ENCODE peak calls at places on chromosomes 4 and X, in seven cellular contexts. W, D, F, O, L, I and A are unnamed samples.

GRCh38 chr4:76155979-76156378 is 7.8 kb upstream of the NUP54 start:
- DNase-seq in L (no peak), F (no peak), O (no peak), W (no peak), I (no peak), D (no peak), A (no peak)

GRCh38 chr4:85514783-85515182 is 39.8 kb downstream of the ARHGAP24 start:
- DNase-seq in L (no peak), O (no peak), I (no peak), D (no peak), F (no peak), W (no peak), A (no peak)

GRCh38 chrX:105063743-105064142 is 156.8 kb downstream of the TEX13A start:
- DNase-seq in D (no peak), F (no peak), I (no peak), O (no peak), W (no peak), L (no peak), A (no peak)

GRCh38 chr4:149972407-149972806 is 105.8 kb upstream of the DCLK2 start:
- DNase-seq in D (no peak), L (no peak), O (no peak), I (no peak), F (no peak), W (no peak), A (no peak)

GRCh38 chrX:28693101-28693500 is 105.9 kb downstream of the IL1RAPL1 start:
- DNase-seq in F (no peak), D (no peak), I (no peak), O (no peak), W (no peak), L (no peak), A (no peak)

GRCh38 chr4:163959932-163960331 is 465.4 kb downstream of the TMA16 start:
- DNase-seq in D (no peak), F (no peak), O (no peak), L (no peak), W (no peak), I (no peak), A (no peak)

GRCh38 chrX:38627683-38628082 is 66.3 kb downstream of the TSPAN7 start:
- DNase-seq in W (no peak), F (no peak), I (no peak), O (no peak), D (peak; percentile 7), L (no peak), A (no peak)

GRCh38 chrX:135740683-135741149 is 27.3 kb downstream of the CT45A3 start:
- DNase-seq in O (peak; percentile 6), F (peak; percentile 51), W (no peak), L (no peak), I (no peak), D (peak; percentile 25), A (peak; percentile 77)

GRCh38 chrX:150360331-150360730 is 2.8 kb upstream of the MAMLD1 start:
- DNase-seq in F (no peak), I (no peak), O (no peak), L (no peak), D (no peak), W (no peak), A (no peak)

GRCh38 chr4:153223935-153224334 is 19.7 kb downstream of the TRIM2 start:
- DNase-seq in I (no peak), L (no peak), W (no peak), O (peak; percentile 44), F (no peak), D (no peak), A (no peak)

GRCh38 chr4:87716350-87717041 is 66.4 kb downstream of the DMP1 start:
- DNase-seq in L (no peak), W (peak; percentile 76), O (no peak), F (no peak), I (no peak), D (no peak), A (peak; percentile 56)

GRCh38 chr4:66609014-66609413 is 936.3 kb downstream of the CENPC start:
- DNase-seq in D (no peak), L (no peak), I (no peak), F (no peak), O (no peak), W (no peak), A (no peak)

GRCh38 chr4:3879681-3880594 is 113.8 kb downstream of the ADRA2C start:
- DNase-seq in O (peak; percentile 18), D (peak; percentile 7), F (no peak), I (no peak), L (no peak), W (no peak), A (no peak)

GRCh38 chr4:165294907-165295306 is 32.6 kb upstream of the MSMO1 start:
- DNase-seq in I (no peak), F (no peak), D (peak; percentile 19), W (no peak), O (no peak), L (no peak), A (no peak)

GRCh38 chrX:134144231-134144630 is 92.8 kb upstream of the CCDC160 start:
- DNase-seq in I (no peak), O (no peak), L (no peak), F (no peak), W (no peak), D (peak; percentile 5), A (no peak)

GRCh38 chr4:140903522-140903928 is 147.3 kb upstream of the TBC1D9 start:
- DNase-seq in I (no peak), D (no peak), W (no peak), L (no peak), F (no peak), O (no peak), A (no peak)

GRCh38 chr4:169619518-169619957 is 840 bp upstream of the CLCN3 start:
- DNase-seq in F (no peak), O (no peak), I (no peak), L (peak; percentile 39), W (no peak), D (peak; percentile 71), A (no peak)

GRCh38 chr4:52954771-52955170 is 92.7 kb downstream of the RASL11B start:
- DNase-seq in D (no peak), W (no peak), I (no peak), F (no peak), O (no peak), L (no peak), A (no peak)

GRCh38 chr4:14967982-14968381 is 34.3 kb upstream of the CPEB2 start:
- DNase-seq in L (no peak), W (no peak), I (no peak), D (no peak), O (no peak), F (no peak), A (no peak)

GRCh38 chr4:182521006-182521405 is 277.8 kb downstream of the TENM3 start:
- DNase-seq in I (no peak), D (no peak), L (no peak), F (no peak), O (no peak), W (no peak), A (no peak)

GRCh38 chrX:86806786-86807185 is 658.5 kb downstream of the DACH2 start:
- DNase-seq in L (no peak), O (no peak), D (no peak), W (no peak), F (no peak), I (no peak), A (peak; percentile 0)

GRCh38 chr4:72418458-72418857 is 150.6 kb downstream of the ADAMTS3 start:
- DNase-seq in I (peak; percentile 65), D (no peak), W (peak; percentile 73), O (no peak), L (peak; percentile 5), F (no peak), A (no peak)

GRCh38 chr4:48490012-48490679 is at the start of gene ZAR1:
- DNase-seq in O (no peak), D (peak; percentile 29), F (no peak), L (no peak), I (no peak), W (no peak), A (no peak)

GRCh38 chr4:24753519-24753918 is 41.9 kb upstream of the SOD3 start:
- DNase-seq in L (peak; percentile 24), O (no peak), I (no peak), W (peak; percentile 32), D (no peak), F (no peak), A (peak; percentile 25)

GRCh38 chrX:103629295-103630170 is 758 bp downstream of the TCEAL1 start:
- DNase-seq in L (peak; percentile 26), W (peak; percentile 51), O (peak; percentile 24), D (peak; percentile 2), I (peak; percentile 31), F (no peak), A (peak; percentile 58)

GRCh38 chrX:108740299-108740774 is 4.0 kb upstream of the IRS4 start:
- DNase-seq in O (no peak), L (no peak), D (no peak), W (no peak), I (no peak), F (no peak), A (no peak)

GRCh38 chrX:33194876-33195433 is 16.4 kb downstream of the DMD start:
- DNase-seq in F (no peak), O (no peak), I (no peak), L (no peak), D (no peak), W (no peak), A (no peak)